ENCODE peak calls at places on chromosome 7, in seven cellular contexts. K is H9, M is IMR-90, L is GM23338, V is tibial nerve, N is DND-41, Z is fibroblast of lung. W is an unnamed sample.

GRCh38 chr7:101724957-101725356 is 92.5 kb upstream of the CUX1 start:
- DNase-seq in K (no peak), M (no peak), L (no peak), V (no peak), N (no peak), Z (no peak), W (no peak)

GRCh38 chr7:55129409-55130078 is 110.7 kb downstream of the EGFR start:
- DNase-seq in K (no peak), M (peak; percentile 79), L (no peak), V (no peak), N (no peak), Z (peak; percentile 58), W (peak; percentile 69)

GRCh38 chr7:21923663-21924062 is 22.0 kb downstream of the CDCA7L start:
- DNase-seq in K (no peak), M (peak; percentile 32), L (no peak), V (no peak), N (no peak), Z (peak; percentile 42), W (no peak)

GRCh38 chr7:117808910-117809705 is 64.1 kb downstream of the CTTNBP2 start:
- DNase-seq in K (no peak), M (peak; percentile 51), L (no peak), V (no peak), N (no peak), Z (peak; percentile 27), W (no peak)

GRCh38 chr7:7321681-7322080 is 139.3 kb downstream of the C1GALT1 start:
- DNase-seq in K (no peak), M (no peak), L (no peak), V (no peak), N (no peak), Z (no peak), W (peak; percentile 43)

GRCh38 chr7:99728615-99729014 is 6.4 kb downstream of the CYP3A7 start:
- DNase-seq in K (no peak), M (no peak), L (no peak), V (no peak), N (no peak), Z (no peak), W (no peak)

GRCh38 chr7:50387351-50387750 is 62.8 kb downstream of the FIGNL1 start:
- DNase-seq in K (no peak), M (no peak), L (no peak), V (no peak), N (no peak), Z (no peak), W (no peak)

GRCh38 chr7:113281223-113281622 is 162.9 kb upstream of the SMIM30 start:
- DNase-seq in K (no peak), M (no peak), L (no peak), V (no peak), N (no peak), Z (no peak), W (no peak)

GRCh38 chr7:73647725-73648592 is 19.7 kb upstream of the VPS37D start:
- DNase-seq in K (no peak), M (no peak), L (peak; percentile 62), V (no peak), N (no peak), Z (no peak), W (no peak)

GRCh38 chr7:128774921-128775320 is 673 bp downstream of the OPN1SW start:
- DNase-seq in K (no peak), M (no peak), L (no peak), V (no peak), N (no peak), Z (no peak), W (no peak)

GRCh38 chr7:71521506-71521905 is 389.6 kb downstream of the GALNT17 start:
- DNase-seq in K (no peak), M (no peak), L (no peak), V (peak; percentile 43), N (no peak), Z (peak; percentile 29), W (no peak)

GRCh38 chr7:81470084-81470723 is 299.6 kb downstream of the HGF start:
- DNase-seq in K (peak; percentile 72), M (peak; percentile 81), L (peak; percentile 84), V (peak; percentile 38), N (peak; percentile 50), Z (peak; percentile 82), W (peak; percentile 26)

GRCh38 chr7:149670288-149670687 is 103.1 kb downstream of the ZNF467 start:
- DNase-seq in K (no peak), M (peak; percentile 10), L (no peak), V (no peak), N (no peak), Z (peak; percentile 68), W (no peak)

GRCh38 chr7:143288836-143289235 is 685 bp downstream of the CASP2 start:
- DNase-seq in K (no peak), M (peak; percentile 18), L (peak; percentile 19), V (no peak), N (no peak), Z (no peak), W (peak; percentile 26)

GRCh38 chr7:86301301-86301700 is 342.4 kb upstream of the GRM3 start:
- DNase-seq in K (peak; percentile 26), M (no peak), L (peak; percentile 59), V (no peak), N (no peak), Z (no peak), W (no peak)

GRCh38 chr7:158802535-158803199 is 26.6 kb downstream of the ESYT2 start:
- DNase-seq in K (no peak), M (peak; percentile 56), L (no peak), V (no peak), N (no peak), Z (peak; percentile 59), W (peak; percentile 80)

GRCh38 chr7:155867280-155867679 is 55.0 kb upstream of the SHH start:
- DNase-seq in K (no peak), M (no peak), L (no peak), V (no peak), N (no peak), Z (no peak), W (no peak)

GRCh38 chr7:23273141-23273599 is 26.0 kb upstream of the MALSU1 start:
- DNase-seq in K (peak; percentile 94), M (peak; percentile 96), L (peak; percentile 96), V (peak; percentile 82), N (peak; percentile 89), Z (peak; percentile 89), W (peak; percentile 67)

GRCh38 chr7:20131776-20132175 is 85.4 kb downstream of the MACC1 start:
- DNase-seq in K (no peak), M (no peak), L (no peak), V (no peak), N (no peak), Z (no peak), W (no peak)

GRCh38 chr7:27142562-27143021 is 889 bp downstream of the HOXA5 start:
- DNase-seq in K (no peak), M (no peak), L (no peak), V (no peak), N (no peak), Z (no peak), W (no peak)

GRCh38 chr7:82959528-82959927 is 203.2 kb downstream of the PCLO start:
- DNase-seq in K (no peak), M (no peak), L (no peak), V (no peak), N (no peak), Z (no peak), W (no peak)

GRCh38 chr7:117780832-117781231 is 92.4 kb downstream of the CTTNBP2 start:
- DNase-seq in K (no peak), M (peak; percentile 54), L (no peak), V (no peak), N (no peak), Z (peak; percentile 60), W (no peak)

GRCh38 chr7:44978511-44979366 is at the start of gene MYO1G:
- DNase-seq in K (no peak), M (no peak), L (no peak), V (no peak), N (peak; percentile 95), Z (no peak), W (no peak)
- H3K4me1 ChIP-seq in K (no peaks in the 10 kb centered on the region), M (peaks cover 10% of the 10 kb centered on the region), L (no peaks in the 10 kb centered on the region), V (no peaks in the 10 kb centered on the region), N (peaks cover 55% of the 10 kb centered on the region), Z (peaks cover 8% of the 10 kb centered on the region), W (peaks cover 15% of the 10 kb centered on the region)

GRCh38 chr7:2887816-2888215 is 43.7 kb upstream of the GNA12 start:
- DNase-seq in K (no peak), M (no peak), L (no peak), V (no peak), N (no peak), Z (no peak), W (no peak)
- TF ChIP-seq CTCF in K (no peak), M (no peak), L (no peak), V (no peak), N (no peak), Z (no peak), W (no peak)

DNA sequence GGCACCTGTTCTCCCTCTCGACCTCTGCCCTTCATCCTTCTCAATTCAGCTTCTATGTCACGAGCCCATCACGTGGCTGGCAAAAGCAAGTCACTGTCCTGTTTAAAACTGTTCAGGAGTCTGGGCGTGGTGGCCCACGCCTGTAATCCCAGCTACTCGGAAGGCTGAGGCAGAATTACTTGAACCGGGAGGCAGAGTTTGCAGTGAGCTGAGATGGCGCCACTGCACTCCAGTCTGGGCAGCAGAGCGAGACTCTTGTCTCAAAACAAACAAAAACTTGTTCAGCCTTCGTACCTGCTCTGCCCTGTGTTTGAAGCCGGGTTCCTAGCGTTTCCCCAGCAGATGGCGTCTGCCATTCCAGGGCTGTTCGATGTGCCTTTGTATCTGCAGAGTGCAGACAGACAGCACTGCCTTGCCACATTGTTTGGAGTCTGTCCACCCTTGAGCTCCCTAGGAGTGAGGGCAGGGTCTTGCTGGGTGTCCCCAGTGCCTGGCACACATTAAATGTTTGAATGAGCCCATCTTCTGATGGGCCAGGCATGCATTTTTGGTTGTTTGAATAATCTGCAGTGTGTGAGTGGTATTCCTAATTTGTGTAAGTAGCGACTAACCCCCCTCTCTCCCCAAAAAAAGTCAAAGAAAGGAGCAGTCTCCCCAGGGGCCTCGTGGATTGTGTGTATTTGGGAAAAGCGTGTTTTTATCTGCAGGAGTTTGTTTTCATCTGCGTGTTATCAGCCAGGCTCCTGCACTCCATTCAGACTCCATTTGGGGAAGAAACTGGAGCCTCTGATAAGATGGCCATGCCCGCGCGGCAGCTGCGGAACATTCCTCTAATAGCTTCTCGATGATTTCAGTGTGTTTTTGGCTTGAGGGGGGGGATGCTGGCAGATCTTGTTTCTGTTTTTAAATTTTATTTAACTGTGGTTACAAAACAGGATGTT is 61.2 kb downstream of the DNAJB6 start:
- DNase-seq in K (peak; percentile 72), M (peak; percentile 81), L (peak; percentile 73), V (no peak), N (no peak), Z (peak; percentile 73), W (no peak)
- H3K27ac ChIP-seq in K (no peak overlapping the region), M (peak overlapping the region; percentile 96), L (peak overlapping the region; percentile 91), V (no peak overlapping the region), N (no peak overlapping the region), Z (peak overlapping the region; percentile 76), W (no peak overlapping the region)

DNA sequence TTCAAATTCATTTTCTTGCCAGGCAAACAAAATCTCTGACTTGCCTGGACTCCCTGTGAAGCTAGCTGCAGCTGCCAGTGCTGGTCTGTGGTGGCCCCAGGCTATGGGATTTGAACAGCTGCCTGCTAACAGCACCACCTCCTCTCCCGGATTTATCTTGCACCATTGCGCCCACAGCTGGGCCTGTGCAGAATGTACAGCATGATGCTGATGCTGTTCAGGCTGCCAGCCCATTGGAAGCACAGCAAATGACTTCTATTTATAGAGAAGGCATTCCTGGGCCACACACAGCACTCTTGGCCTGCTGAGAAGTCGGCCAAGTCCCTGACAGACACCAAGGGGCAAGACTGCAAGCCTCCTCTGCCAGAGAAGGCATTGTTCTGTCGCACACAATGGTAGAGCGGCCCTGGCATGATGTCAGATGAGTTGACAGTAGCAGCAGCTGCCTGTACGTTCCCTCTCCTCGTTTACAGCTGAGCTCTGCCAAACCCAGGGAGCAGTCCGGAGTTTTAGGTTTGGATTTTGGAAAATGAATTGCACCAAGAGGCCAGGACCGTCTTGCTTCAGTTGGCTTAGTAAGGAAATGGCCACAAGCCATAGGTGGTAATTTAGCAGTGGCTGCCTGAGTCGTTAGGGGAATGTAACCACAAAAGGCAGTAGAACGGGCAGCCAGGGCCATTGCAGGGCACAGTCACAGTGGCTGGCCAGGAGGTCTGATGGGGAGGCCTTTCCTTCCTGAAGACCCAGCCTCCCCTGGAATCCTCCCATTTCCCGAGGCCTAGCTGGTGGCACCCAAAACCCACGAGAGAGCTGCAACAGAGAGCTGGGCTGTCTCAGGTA is 38.5 kb downstream of the MTURN start:
- DNase-seq in K (no peak), M (peak; percentile 89), L (no peak), V (no peak), N (no peak), Z (peak; percentile 92), W (peak; percentile 97)
- H3K4me1 ChIP-seq in K (no peaks in the 10 kb centered on the region), M (peaks cover 19% of the 10 kb centered on the region), L (peaks cover 11% of the 10 kb centered on the region), V (no peaks in the 10 kb centered on the region), N (no peaks in the 10 kb centered on the region), Z (peaks cover 22% of the 10 kb centered on the region), W (peaks cover 27% of the 10 kb centered on the region)

W was measured in foreskin keratinocyte.